ENCODE peak calls at places on chromosomes 3 and 15, in eight cellular contexts. U is K562, X is HL-60, B is SK-N-SH, E is GM23338, Q is GM12878, O is HCT116, N is HepG2. Y is an unnamed sample.

GRCh38 chr15:70505411-70505919 is 257.9 kb downstream of the UACA start:
- DNase-seq in O (peak), B (no peak), E (no peak), U (no peak), X (no peak), N (peak), Q (no peak), Y (peak)

GRCh38 chr3:192514754-192515660 is 212.3 kb downstream of the FGF12 start:
- DNase-seq in N (no peak), U (no peak), X (no peak), B (peak), O (no peak), Q (no peak), E (peak), Y (no peak)

GRCh38 chr3:31481697-31482096 is 51.0 kb upstream of the STT3B start:
- DNase-seq in X (no peak), B (no peak), E (no peak), U (no peak), Q (no peak), O (no peak), N (no peak), Y (no peak)

GRCh38 chr15:59997070-59997701 is 6.9 kb upstream of the FOXB1 start:
- DNase-seq in U (peak), E (peak), N (no peak), B (peak), O (no peak), Q (no peak), X (no peak), Y (no peak)

GRCh38 chr3:131349946-131350347 is 31.6 kb upstream of the NUDT16 start:
- DNase-seq in Q (no peak), E (no peak), B (peak), O (peak), N (no peak), X (no peak), U (no peak), Y (no peak)

GRCh38 chr15:78225783-78226541 is 8.4 kb downstream of the ACSBG1 start:
- DNase-seq in N (no peak), O (no peak), Q (peak), U (no peak), X (no peak), B (no peak), E (no peak), Y (no peak)

GRCh38 chr15:31163769-31164572 is 62.4 kb upstream of the TRPM1 start:
- DNase-seq in U (no peak), N (no peak), X (no peak), E (no peak), Q (no peak), O (no peak), B (no peak), Y (no peak)

GRCh38 chr3:1528621-1529020 is 435.8 kb downstream of the CNTN6 start:
- DNase-seq in X (no peak), U (no peak), B (no peak), Q (no peak), N (no peak), O (no peak), E (no peak), Y (no peak)

GRCh38 chr3:141237701-141238521 is 6.3 kb downstream of the PXYLP1 start:
- DNase-seq in B (no peak), X (no peak), N (no peak), O (no peak), U (no peak), Q (no peak), E (no peak), Y (no peak)

GRCh38 chr3:159764211-159765024 is 224.2 kb upstream of the IL12A start:
- DNase-seq in E (no peak), O (no peak), N (no peak), B (peak), Q (no peak), X (no peak), U (no peak), Y (peak)

GRCh38 chr3:159765025-159765859 is 223.4 kb upstream of the IL12A start:
- DNase-seq in Q (no peak), U (no peak), N (no peak), O (peak), X (no peak), E (peak), B (peak), Y (peak)

GRCh38 chr3:159763466-159764210 is 225.0 kb upstream of the IL12A start:
- DNase-seq in N (no peak), U (peak), E (peak), Q (no peak), O (peak), B (peak), X (no peak), Y (peak)

GRCh38 chr3:159765860-159766294 is 222.8 kb upstream of the IL12A start:
- DNase-seq in N (no peak), U (no peak), Q (no peak), O (no peak), E (no peak), B (peak), X (no peak), Y (no peak)

GRCh38 chr3:159766563-159767185 is 222.0 kb upstream of the IL12A start:
- DNase-seq in B (peak), O (no peak), Q (no peak), X (no peak), N (no peak), U (peak), E (peak), Y (no peak)
- H3K4me3 ChIP-seq in B (peak), O (no peak), Q (no peak), X (no peak), N (no peak), U (no peak), E (peak), Y (no peak)

DNA sequence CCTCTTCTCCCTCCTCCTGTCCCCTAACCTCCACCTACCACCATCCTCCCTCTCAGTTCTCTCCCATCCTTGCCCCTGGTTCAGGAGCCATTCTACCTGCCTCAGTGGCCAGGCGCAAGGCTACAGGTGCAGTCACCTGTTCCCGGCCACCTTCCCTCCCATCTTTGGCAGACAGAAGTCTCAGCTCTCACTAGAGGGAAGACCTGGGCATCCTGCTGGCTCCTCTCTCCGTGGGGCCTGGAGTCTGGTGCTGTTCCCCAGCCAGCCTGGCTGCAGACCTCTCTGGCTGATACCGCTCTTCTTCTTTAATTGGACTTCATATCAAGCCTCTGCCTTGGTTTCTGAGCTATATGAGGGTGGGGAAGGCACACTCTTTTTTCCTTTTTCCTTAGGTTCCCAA is 53.0 kb upstream of the SLC6A1 start:
- DNase-seq in U (no peak), O (no peak), E (no peak), Q (no peak), N (no peak), X (no peak), B (no peak), Y (no peak)
- TF ChIP-seq POLR2AphosphoS5 in U (no peak), O (no peak), E (no peak), Q (no peak), N (no peak), X (no peak), B (no peak), Y (no peak)

GRCh38 chr15:32636410-32636809 is 5.1 kb upstream of the SCG5 start:
- DNase-seq in Q (no peak), B (no peak), U (no peak), N (no peak), E (no peak), O (no peak), X (no peak), Y (no peak)
- TF ChIP-seq REST in Q (no peak), B (no peak), U (no peak), N (no peak), E (no peak), O (no peak), X (no peak), Y (no peak)

DNA sequence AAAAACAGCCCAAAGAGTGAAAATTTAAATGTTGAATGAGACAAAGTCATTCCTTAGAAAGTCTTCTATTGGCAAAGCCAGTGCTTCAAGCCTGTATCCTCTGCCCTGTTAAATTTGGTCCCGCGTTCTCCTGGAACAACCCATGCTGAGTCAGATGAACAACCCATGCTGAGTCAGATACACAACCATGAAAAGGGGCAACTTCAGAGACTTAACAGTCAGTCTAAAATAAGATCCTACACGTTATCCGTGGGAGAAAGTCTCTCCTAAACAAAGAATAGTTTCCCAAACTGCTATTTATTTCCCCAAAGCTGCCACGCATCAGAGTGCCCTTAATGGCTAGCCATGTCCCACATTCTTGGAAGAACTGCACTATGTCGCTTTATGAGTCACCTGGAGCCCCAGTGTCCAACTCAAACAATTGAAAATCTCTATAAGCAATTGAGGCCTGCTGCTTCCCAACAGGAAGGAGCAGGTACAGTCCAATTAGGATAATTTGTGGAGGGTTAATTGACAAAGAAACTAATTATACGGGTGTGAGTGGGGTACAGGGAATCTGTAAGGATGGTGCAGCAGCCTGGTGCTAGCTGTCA is 66.1 kb downstream of the WHAMM start:
- DNase-seq in U (no peak), N (no peak), O (no peak), B (no peak), Q (no peak), X (no peak), E (no peak), Y (peak)
- H3K4me3 ChIP-seq in U (no peak), N (no peak), O (no peak), B (no peak), Q (no peak), X (no peak), E (no peak), Y (no peak)

GRCh38 chr3:39149059-39149455 is 4.3 kb downstream of the CSRNP1 start:
- DNase-seq in Q (no peak), X (no peak), B (no peak), U (no peak), E (no peak), N (no peak), O (no peak), Y (no peak)

GRCh38 chr3:39149498-39150169 is 3.8 kb downstream of the CSRNP1 start:
- DNase-seq in Q (no peak), E (no peak), X (no peak), U (no peak), N (no peak), B (no peak), O (no peak), Y (no peak)

GRCh38 chr3:39150170-39150802 is 3.1 kb downstream of the CSRNP1 start:
- DNase-seq in U (no peak), X (no peak), E (no peak), O (no peak), N (no peak), B (peak), Q (no peak), Y (no peak)

GRCh38 chr3:39148116-39149058 is 5.0 kb downstream of the CSRNP1 start:
- DNase-seq in Q (no peak), N (no peak), X (no peak), E (no peak), U (peak), B (no peak), O (no peak), Y (no peak)

DNA sequence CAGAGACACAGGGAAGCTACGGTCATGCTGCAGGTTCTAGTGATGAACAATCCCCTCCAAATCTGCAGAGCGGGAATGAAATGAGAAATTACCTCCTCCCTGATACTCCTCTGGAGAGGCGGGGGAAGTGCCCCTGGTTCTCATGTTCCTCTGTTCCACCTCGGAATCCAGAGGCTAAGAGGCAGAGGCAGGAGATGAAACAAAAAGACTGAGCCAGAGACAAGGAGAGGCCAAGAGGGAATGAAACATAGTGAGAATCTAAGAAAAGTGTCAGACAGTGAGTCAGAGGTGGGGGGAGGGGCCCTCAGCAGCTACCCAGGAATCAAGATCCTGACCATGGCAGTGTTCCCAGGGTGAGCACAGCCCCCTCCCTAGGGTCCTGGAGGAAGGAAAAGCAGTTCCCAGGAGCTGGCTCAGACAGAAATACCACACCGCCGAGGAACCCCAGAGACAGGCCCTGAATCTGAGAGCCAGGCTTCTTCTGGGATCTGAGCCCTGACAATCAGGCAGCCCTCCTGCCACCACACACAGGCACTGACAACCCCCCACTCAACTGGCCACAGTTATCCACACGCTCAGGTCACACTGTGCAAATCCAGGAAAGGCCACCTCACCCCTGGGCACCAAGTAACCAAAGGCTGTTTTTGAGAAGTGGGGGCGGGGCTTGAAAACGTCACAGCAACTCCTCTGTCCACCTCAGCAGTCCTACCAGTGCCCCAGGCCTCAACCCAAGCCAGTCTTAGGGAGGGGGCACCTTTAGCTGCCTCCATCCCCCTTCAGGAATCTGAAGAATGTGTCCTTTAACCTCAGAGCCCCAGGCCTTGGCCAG is 2.4 kb downstream of the CSRNP1 start:
- DNase-seq in X (no peak), U (peak), N (peak), Q (no peak), E (peak), B (peak), O (no peak), Y (no peak)
- TF ChIP-seq POLR2AphosphoS5 in X (no peak), U (peak), N (no peak), Q (peak), E (no peak), B (peak), O (peak), Y (no peak)

GRCh38 chr3:126992216-126992615 is 9.3 kb downstream of the PLXNA1 start:
- DNase-seq in O (no peak), N (no peak), E (no peak), U (no peak), B (no peak), Q (no peak), X (no peak), Y (no peak)
- TF ChIP-seq REST in O (no peak), N (no peak), E (no peak), U (no peak), B (no peak), Q (no peak), X (no peak), Y (no peak)

DNA sequence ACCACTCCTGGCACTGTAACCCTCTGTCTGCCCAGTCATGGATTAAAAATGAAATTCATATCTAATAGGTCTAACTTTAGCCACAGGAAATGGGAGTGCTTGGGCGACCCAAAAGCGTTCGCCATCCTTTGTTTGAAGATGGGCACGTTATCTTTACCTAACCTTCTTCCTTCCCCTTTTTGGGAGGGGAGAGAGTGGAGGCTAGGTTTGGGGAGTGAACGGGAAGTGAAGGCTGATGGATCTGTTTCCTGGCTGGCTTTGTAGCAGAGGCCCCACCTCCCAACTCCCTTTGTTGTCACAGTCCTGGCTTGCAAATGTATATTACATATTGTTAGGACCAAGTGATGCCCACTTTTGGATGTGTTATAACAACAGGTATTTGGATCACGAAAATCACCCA is 98.1 kb upstream of the ARHGEF3 start:
- DNase-seq in U (no peak), N (no peak), Q (no peak), X (no peak), E (no peak), B (no peak), O (no peak), Y (no peak)
- H3K4me3 ChIP-seq in U (no peak), N (no peak), Q (no peak), X (no peak), E (no peak), B (no peak), O (no peak), Y (no peak)

GRCh38 chr15:95608371-95608770 is 722.1 kb upstream of the NR2F2 start:
- DNase-seq in Q (no peak), U (no peak), E (no peak), N (no peak), O (no peak), X (no peak), B (no peak), Y (no peak)

GRCh38 chr15:95604634-95605036 is 725.9 kb upstream of the NR2F2 start:
- DNase-seq in N (no peak), Q (no peak), U (no peak), O (no peak), X (no peak), E (no peak), B (no peak), Y (no peak)

GRCh38 chr15:95605098-95605497 is 725.4 kb upstream of the NR2F2 start:
- DNase-seq in E (no peak), Q (no peak), N (no peak), O (no peak), X (no peak), U (no peak), B (no peak), Y (no peak)

GRCh38 chr15:95609096-95609495 is 721.4 kb upstream of the NR2F2 start:
- DNase-seq in Q (no peak), U (no peak), B (no peak), X (no peak), N (no peak), O (no peak), E (no peak), Y (no peak)

GRCh38 chr15:95606551-95606950 is 723.9 kb upstream of the NR2F2 start:
- DNase-seq in Q (no peak), B (no peak), U (no peak), O (no peak), N (no peak), E (no peak), X (no peak), Y (no peak)
- TF ChIP-seq POLR2AphosphoS5 in Q (no peak), B (no peak), U (no peak), O (no peak), N (no peak), E (no peak), X (no peak), Y (no peak)

Y was measured in Panc1.